ENCODE peak calls at places on chromosomes 16 and 17, in seven cellular contexts. J, H, B, G, Z, X and C are unnamed samples.

GRCh38 chr16:53415504-53415903 is 18.8 kb upstream of the RBL2 start:
- DNase-seq in J (no peak), H (no peak), B (no peak), G (no peak), Z (no peak), X (no peak), C (peak)

GRCh38 chr17:77356690-77357201 is 216.0 kb downstream of the SEC14L1 start:
- DNase-seq in J (no peak), H (no peak), B (no peak), G (peak), Z (no peak), X (no peak), C (no peak)

GRCh38 chr16:35570946-35571345 is 2111.5 kb downstream of the TP53TG3F start:
- DNase-seq in J (no peak), H (no peak), B (no peak), G (no peak), Z (no peak), X (no peak), C (no peak)

GRCh38 chr16:3690991-3691720 is 26.2 kb downstream of the TRAP1 start:
- DNase-seq in J (peak), H (no peak), B (no peak), G (peak), Z (peak), X (peak), C (no peak)

GRCh38 chr17:47969975-47970724 is 763 bp upstream of the CDK5RAP3 start:
- DNase-seq in J (no peak), H (no peak), B (no peak), G (no peak), Z (no peak), X (no peak), C (no peak)

GRCh38 chr17:1029196-1029911 is 32.4 kb downstream of the TIMM22 start:
- DNase-seq in J (peak), H (peak), B (peak), G (peak), Z (peak), X (no peak), C (no peak)

GRCh38 chr16:11835891-11836652 is 15.3 kb downstream of the RSL1D1 start:
- DNase-seq in J (no peak), H (peak), B (no peak), G (no peak), Z (peak), X (no peak), C (no peak)

GRCh38 chr17:19958023-19958422 is 19.6 kb downstream of the AKAP10 start:
- DNase-seq in J (no peak), H (peak), B (no peak), G (no peak), Z (peak), X (peak), C (peak)

GRCh38 chr16:30527635-30528178 is 1.3 kb upstream of the ZNF768 start:
- DNase-seq in J (no peak), H (no peak), B (no peak), G (no peak), Z (no peak), X (no peak), C (no peak)

GRCh38 chr17:32970281-32970680 is 21.4 kb upstream of the SPACA3 start:
- DNase-seq in J (no peak), H (no peak), B (no peak), G (peak), Z (peak), X (peak), C (no peak)

GRCh38 chr16:30382398-30383015 is at the start of gene SEPTIN1:
- DNase-seq in J (no peak), H (no peak), B (no peak), G (no peak), Z (no peak), X (no peak), C (no peak)

GRCh38 chr17:50346313-50347086 is 574 bp downstream of the XYLT2 start:
- DNase-seq in J (no peak), H (no peak), B (no peak), G (peak), Z (no peak), X (no peak), C (peak)

GRCh38 chr17:50206604-50207293 is 5.3 kb upstream of the COL1A1 start:
- DNase-seq in J (peak), H (peak), B (no peak), G (peak), Z (peak), X (no peak), C (peak)

GRCh38 chr17:57902800-57903759 is 52.1 kb downstream of the CUEDC1 start:
- DNase-seq in J (peak), H (peak), B (peak), G (peak), Z (peak), X (peak), C (peak)

GRCh38 chr16:24253192-24253591 is 2.9 kb upstream of the CACNG3 start:
- DNase-seq in J (no peak), H (peak), B (no peak), G (no peak), Z (peak), X (no peak), C (peak)

GRCh38 chr17:44778656-44779210 is 19.9 kb downstream of the ADAM11 start:
- DNase-seq in J (no peak), H (no peak), B (no peak), G (no peak), Z (no peak), X (no peak), C (no peak)

GRCh38 chr16:8776193-8776592 is 21.2 kb downstream of the TMEM186 start:
- DNase-seq in J (no peak), H (no peak), B (no peak), G (no peak), Z (no peak), X (no peak), C (peak)

GRCh38 chr17:63349478-63350000 is 96.6 kb downstream of the CYB561 start:
- DNase-seq in J (no peak), H (peak), B (no peak), G (no peak), Z (peak), X (peak), C (no peak)

GRCh38 chr17:43341705-43342600 is 56.8 kb upstream of the ARL4D start:
- DNase-seq in J (no peak), H (peak), B (no peak), G (no peak), Z (peak), X (peak), C (no peak)

GRCh38 chr16:31077592-31078199 is 3.5 kb downstream of the ZNF646 start:
- DNase-seq in J (no peak), H (no peak), B (no peak), G (no peak), Z (no peak), X (no peak), C (no peak)

DNA sequence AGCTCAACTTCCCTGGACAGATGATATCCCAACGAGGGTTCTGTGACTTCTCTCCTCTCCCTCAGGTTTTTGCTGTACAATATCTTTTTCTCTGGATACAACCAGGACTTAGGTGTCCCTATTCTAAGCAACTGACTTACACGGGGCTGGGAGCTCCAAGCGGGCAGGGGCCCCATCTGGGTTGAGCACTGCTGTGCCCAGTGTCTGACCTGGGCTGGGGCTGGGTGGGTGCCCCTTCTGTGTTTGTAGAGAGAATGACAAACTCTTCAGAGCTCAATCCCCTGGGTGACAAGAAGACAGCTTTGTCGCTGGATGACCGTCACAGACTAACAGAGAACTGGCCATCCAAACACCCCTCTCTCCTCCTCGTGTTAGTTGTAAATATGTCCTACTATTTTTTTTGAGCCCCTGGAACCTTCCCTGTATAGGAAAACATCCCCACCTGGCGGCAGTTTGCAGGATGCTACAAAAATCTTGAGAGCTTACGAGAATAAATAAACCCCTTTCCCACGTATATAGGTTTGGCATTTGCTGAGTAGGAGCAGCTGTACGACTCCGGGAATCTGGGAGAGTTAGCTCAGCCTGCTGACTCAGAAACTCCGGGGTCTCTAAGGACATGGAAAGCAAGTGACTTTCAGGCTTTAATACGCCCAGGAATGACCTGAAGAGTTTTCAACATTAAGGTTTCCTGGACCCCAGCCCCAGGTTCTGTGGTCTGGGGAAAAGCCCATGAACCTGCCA is 23.7 kb upstream of the RCVRN start:
- DNase-seq in J (no peak), H (peak), B (no peak), G (peak), Z (peak), X (peak), C (peak)
- TF ChIP-seq CTCF in J (no peak), H (peak), B (peak), G (peak), Z (peak), X (peak), C (no peak)

DNA sequence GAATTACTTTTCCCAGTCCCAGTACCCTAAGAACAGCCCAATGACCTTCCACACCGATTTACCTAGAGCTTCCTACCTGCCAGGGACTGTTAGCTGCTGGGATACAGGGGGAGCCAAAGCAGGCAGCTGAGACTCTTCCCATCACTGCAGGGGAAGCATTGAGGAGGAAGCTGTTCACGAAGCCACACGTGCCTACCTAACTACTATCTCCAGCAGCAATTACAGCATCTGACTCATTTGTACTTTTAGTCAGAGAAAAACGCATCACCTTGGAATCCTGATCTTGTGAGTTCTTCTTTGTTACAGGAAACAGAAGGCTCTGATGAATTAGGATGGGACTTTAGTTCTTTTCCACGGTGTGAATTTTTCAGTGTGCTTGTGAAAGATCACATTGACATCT is 113.7 kb upstream of the DHX40 start:
- DNase-seq in J (no peak), H (peak), B (no peak), G (no peak), Z (peak), X (no peak), C (no peak)
- TF ChIP-seq CTCF in J (no peak), H (no peak), B (no peak), G (no peak), Z (no peak), X (no peak), C (no peak)

GRCh38 chr16:47160422-47160821 is 16.7 kb upstream of the NETO2 start:
- DNase-seq in J (no peak), H (no peak), B (no peak), G (no peak), Z (no peak), X (no peak), C (no peak)

GRCh38 chr16:47158991-47159390 is 15.2 kb upstream of the NETO2 start:
- DNase-seq in J (no peak), H (no peak), B (no peak), G (no peak), Z (no peak), X (no peak), C (no peak)

GRCh38 chr16:47162670-47163420 is 19.1 kb upstream of the NETO2 start:
- DNase-seq in J (no peak), H (peak), B (no peak), G (no peak), Z (no peak), X (no peak), C (no peak)
- TF ChIP-seq CTCF in J (no peak), H (no peak), B (no peak), G (no peak), Z (no peak), X (no peak), C (no peak)

DNA sequence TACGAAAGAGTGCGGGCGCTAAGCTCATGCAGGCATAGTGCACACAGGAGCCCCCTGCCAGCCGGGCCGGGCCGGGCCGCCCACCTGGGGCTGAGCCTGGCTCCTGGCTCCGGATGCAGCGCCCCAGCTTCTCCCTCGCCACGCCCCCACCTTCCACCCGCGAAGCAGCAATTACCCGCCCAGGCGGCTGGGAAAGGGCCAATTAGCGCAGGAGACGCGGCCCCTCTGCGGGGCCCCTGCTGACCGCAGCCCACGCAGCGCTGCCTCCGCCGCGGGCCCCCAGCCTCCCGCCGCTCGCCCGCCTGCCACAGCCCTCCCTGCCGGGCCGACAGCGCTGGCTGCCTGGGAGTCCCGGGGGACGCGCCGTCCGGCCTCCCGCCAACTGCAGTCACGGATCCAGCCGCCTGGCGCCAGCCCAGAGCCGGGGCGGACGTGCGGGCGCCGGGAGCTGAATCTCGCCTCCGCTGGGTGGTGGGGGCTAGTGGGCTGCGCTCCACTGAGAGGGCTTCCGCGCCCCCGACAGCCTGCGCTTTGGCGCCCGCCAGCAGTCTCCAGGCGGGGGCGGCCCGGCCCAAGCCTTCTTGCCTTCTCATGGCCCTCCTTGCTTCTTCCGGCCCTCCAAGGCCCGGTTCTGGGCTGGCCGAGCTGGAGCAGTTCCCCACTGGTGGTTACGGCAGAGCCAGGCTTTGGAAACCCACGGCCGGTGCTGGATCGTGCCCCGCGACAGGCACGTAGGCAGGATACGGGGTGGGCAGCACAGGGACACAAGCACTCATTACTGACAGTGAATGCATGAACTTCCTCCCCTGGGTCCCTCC is 14.9 kb upstream of the CBFB start:
- DNase-seq in J (peak), H (peak), B (no peak), G (peak), Z (peak), X (no peak), C (peak)
- TF ChIP-seq CTCF in J (peak), H (peak), B (peak), G (peak), Z (no peak), X (peak), C (peak)

GRCh38 chr16:85428899-85429775 is 184.0 kb upstream of the GSE1 start:
- DNase-seq in J (peak), H (no peak), B (no peak), G (no peak), Z (no peak), X (no peak), C (no peak)
- TF ChIP-seq CTCF in J (no peak), H (no peak), B (no peak), G (no peak), Z (no peak), X (no peak), C (no peak)

DNA sequence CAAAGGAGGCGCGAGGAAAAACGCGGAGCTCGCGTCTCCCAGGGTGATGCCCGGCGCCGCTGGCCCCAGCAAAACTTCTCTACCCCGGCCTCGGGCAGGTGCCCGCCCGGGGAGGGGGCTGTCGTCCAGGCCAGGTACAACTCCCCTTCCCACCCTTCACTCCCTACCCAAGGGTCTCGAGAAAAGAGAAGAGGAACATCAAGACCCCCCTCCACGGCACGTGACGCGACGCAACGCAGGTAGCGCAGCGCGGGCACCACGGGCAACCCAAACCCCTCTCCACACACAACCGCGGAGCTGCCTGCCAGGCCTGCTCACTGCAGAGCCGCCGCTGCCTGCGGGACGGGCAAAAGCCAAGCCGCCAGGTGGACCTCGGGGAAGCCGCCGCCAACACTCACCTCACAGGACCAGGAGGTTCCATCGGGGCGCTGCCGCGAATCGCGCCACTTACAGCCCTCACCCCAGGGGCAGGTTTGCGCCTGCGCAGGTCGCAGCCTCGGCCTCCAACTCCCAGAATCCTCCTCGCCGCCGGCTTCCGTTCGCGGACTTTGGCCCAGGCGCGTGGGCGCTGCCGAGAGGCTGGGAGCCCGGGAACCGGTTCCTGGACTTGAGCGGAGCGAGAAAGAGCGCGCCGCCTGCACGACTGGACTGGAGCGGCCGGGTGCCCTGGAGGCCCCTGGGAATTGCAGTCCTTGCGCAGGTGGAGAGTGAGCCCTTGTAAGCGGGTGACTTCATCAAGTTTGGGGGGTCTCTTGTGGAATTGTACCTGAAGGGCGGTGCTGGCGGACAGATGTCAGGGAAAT is at the start of gene ZNF232:
- DNase-seq in J (peak), H (peak), B (peak), G (peak), Z (peak), X (peak), C (peak)
- TF ChIP-seq CTCF in J (no peak), H (no peak), B (no peak), G (no peak), Z (no peak), X (no peak), C (no peak)

GRCh38 chr17:61486135-61487120 is 34.2 kb downstream of the TBX4 start:
- DNase-seq in J (no peak), H (no peak), B (no peak), G (peak), Z (no peak), X (no peak), C (no peak)
- TF ChIP-seq CTCF in J (no peak), H (no peak), B (no peak), G (no peak), Z (no peak), X (peak), C (no peak)